ENCODE peak calls at places on chromosomes 3 and 15, in seven cellular contexts. A, H, Y, K, G, D and L are unnamed samples.

GRCh38 chr3:98900265-98901031 is 1.0 kb downstream of the DCBLD2 start:
- DNase-seq in K (no peak), H (no peak), Y (no peak), G (no peak), A (peak; percentile 13), D (no peak), L (no peak)

GRCh38 chr3:32106929-32107362 is 526 bp downstream of the GPD1L start:
- DNase-seq in G (no peak), H (no peak), A (peak; percentile 24), Y (peak; percentile 70), D (peak; percentile 34), K (peak; percentile 91), L (no peak)

GRCh38 chr3:14524311-14524711 is 15.8 kb downstream of the GRIP2 start:
- DNase-seq in D (no peak), K (no peak), A (no peak), G (no peak), Y (peak; percentile 8), H (no peak), L (no peak)

GRCh38 chr3:141152801-141153678 is 78.6 kb upstream of the PXYLP1 start:
- DNase-seq in Y (peak; percentile 24), A (peak; percentile 51), K (no peak), D (no peak), H (no peak), G (peak; percentile 97), L (no peak)

GRCh38 chr3:114686624-114687023 is 392.8 kb downstream of the TIGIT start:
- DNase-seq in K (no peak), D (no peak), A (no peak), G (no peak), H (no peak), Y (no peak), L (no peak)

GRCh38 chr15:85690546-85691226 is 104.0 kb downstream of the KLHL25 start:
- DNase-seq in H (peak; percentile 79), A (no peak), G (no peak), D (peak; percentile 55), Y (no peak), K (no peak), L (no peak)

GRCh38 chr3:57006949-57007419 is 53.5 kb upstream of the SPATA12 start:
- DNase-seq in D (peak; percentile 44), K (no peak), G (peak; percentile 90), A (no peak), H (no peak), Y (peak; percentile 59), L (no peak)

GRCh38 chr3:11648735-11649134 is 5.0 kb upstream of the VGLL4 start:
- DNase-seq in G (no peak), H (no peak), K (no peak), Y (no peak), D (no peak), A (no peak), L (no peak)

GRCh38 chr15:69573815-69574472 is 121.3 kb downstream of the RPLP1 start:
- DNase-seq in A (no peak), G (no peak), Y (no peak), H (no peak), K (no peak), D (no peak), L (no peak)

GRCh38 chr15:69565066-69565465 is 112.4 kb downstream of the RPLP1 start:
- DNase-seq in A (no peak), H (no peak), K (no peak), D (no peak), G (no peak), Y (no peak), L (no peak)

GRCh38 chr15:69574506-69574905 is 121.9 kb downstream of the RPLP1 start:
- DNase-seq in A (no peak), D (no peak), G (no peak), H (no peak), K (no peak), Y (no peak), L (no peak)

GRCh38 chr15:69570997-69571396 is 118.4 kb downstream of the RPLP1 start:
- DNase-seq in K (no peak), H (no peak), G (no peak), Y (no peak), A (no peak), D (no peak), L (no peak)

DNA sequence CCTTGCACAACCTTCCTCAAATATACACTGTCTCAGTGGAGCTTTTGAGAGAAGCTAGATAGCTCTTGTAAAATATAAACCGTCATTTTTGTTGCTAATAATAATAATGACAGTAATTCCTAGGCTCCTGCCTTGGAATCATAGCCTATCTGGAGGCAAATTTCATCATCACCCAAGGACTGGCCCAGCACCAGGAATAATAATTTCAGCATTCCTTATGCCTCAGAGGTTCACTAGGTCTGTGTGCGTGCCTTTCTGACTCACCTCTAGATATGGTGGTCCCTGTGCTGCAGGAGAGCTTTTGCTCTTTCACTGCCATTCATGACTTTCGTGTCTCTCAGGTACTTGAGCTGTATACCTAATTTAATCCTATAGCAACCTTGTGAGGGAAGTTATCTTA is 116.0 kb downstream of the RPLP1 start:
- DNase-seq in H (no peak), G (peak; percentile 47), Y (no peak), D (no peak), A (no peak), K (no peak), L (no peak)
- H3K27ac ChIP-seq in H (no peak overlapping the region), G (no peak overlapping the region), Y (no peak overlapping the region), D (no peak overlapping the region), A (no peak overlapping the region), K (no peak overlapping the region), L (no peak overlapping the region)

GRCh38 chr3:15754047-15754446 is 43.7 kb downstream of the ANKRD28 start:
- DNase-seq in A (no peak), K (no peak), G (no peak), D (no peak), H (no peak), Y (no peak), L (no peak)

GRCh38 chr3:15755181-15755580 is 42.6 kb downstream of the ANKRD28 start:
- DNase-seq in G (no peak), D (no peak), K (no peak), Y (no peak), A (no peak), H (no peak), L (no peak)

GRCh38 chr3:15750879-15751278 is 46.9 kb downstream of the ANKRD28 start:
- DNase-seq in K (no peak), D (no peak), Y (no peak), H (no peak), G (no peak), A (no peak), L (no peak)

GRCh38 chr3:15753056-15753710 is 44.6 kb downstream of the ANKRD28 start:
- DNase-seq in G (no peak), H (no peak), Y (peak; percentile 22), K (peak; percentile 29), A (peak; percentile 43), D (no peak), L (no peak)

DNA sequence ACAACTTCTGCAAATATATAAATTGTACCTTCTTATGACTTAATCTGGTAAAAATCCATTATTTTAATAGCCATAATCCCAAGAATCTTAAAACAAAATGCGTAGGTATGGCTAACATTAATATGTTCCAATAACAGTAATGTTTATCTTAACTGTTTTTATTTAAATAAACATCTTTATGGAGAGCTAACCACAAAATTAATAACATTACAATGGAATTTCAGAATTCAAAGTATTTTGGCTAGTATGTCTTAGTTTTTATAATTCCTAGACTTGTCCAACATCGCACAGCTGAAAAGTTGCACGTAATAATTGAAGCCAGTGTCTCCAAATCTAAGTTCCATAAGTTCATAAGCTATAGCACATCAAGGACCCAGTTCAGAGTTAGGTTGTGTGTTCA is 47.6 kb downstream of the ANKRD28 start:
- DNase-seq in D (no peak), Y (no peak), H (no peak), K (no peak), G (no peak), A (no peak), L (no peak)
- H3K27ac ChIP-seq in D (no peak overlapping the region), Y (no peak overlapping the region), H (no peak overlapping the region), K (no peak overlapping the region), G (no peak overlapping the region), A (no peak overlapping the region), L (no peak overlapping the region)

DNA sequence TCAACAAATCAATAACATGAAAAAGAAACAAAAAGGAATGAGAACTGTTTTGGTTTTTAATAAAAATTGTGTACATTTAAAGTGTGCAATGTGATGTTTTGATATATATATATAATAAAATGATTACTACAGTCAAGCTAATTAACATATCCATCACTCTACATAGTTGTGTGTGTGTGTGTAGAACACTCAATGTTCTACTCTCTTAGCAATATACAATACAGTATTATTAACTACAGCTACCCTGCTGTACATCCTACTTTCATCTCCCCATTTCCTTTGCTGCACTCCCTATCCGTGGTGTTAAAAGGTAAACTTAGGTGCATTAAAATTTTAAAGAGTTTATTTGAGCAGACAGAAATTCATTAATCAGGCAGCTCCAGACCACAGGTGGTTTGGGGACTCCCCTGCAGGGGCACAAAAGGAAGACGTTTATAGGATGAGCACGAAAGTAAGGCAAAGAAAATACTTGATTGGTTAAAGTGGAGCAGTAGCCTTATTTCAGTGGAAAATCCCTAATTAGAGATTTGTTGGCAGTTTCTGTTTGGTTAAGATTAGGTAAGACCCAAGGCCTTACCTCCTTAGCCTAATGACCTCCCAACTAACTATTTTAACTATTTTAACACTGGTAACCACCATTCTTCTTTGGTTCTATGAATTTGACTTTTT is 61.8 kb upstream of the SNRK start:
- DNase-seq in G (no peak), H (no peak), Y (no peak), D (no peak), K (no peak), A (no peak), L (no peak)
- H3K27ac ChIP-seq in G (no peak overlapping the region), H (no peak overlapping the region), Y (no peak overlapping the region), D (no peak overlapping the region), K (no peak overlapping the region), A (no peak overlapping the region), L (no peak overlapping the region)

DNA sequence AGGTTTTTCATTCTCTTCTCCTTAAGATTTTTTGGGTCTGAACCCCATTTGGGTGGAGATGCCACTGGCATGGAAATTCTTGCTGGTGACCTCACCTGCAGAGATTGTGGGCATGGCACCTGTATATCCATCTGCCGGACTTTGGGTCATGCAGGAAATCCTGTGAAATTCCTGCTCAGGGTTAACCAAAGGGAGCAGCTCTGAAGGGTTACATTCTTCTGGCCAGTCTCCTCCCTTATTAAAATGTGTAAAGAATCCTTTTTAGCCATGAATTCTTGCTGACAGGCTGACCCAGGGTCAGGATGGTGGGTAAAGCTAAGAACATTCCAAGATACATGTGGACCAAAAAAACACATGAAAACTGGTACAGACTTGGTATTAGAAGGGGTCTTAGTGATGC is 27.4 kb downstream of the ARHGEF26 start:
- DNase-seq in A (no peak), Y (no peak), H (no peak), D (no peak), G (no peak), K (no peak), L (no peak)
- H3K27ac ChIP-seq in A (no peak overlapping the region), Y (no peak overlapping the region), H (no peak overlapping the region), D (no peak overlapping the region), G (no peak overlapping the region), K (no peak overlapping the region), L (no peak overlapping the region)

GRCh38 chr3:37863552-37863865 is 1.8 kb downstream of the CTDSPL start:
- DNase-seq in A (no peak), G (no peak), H (no peak), D (no peak), K (no peak), Y (no peak), L (peak; percentile 57)
- H3K27ac ChIP-seq in A (no peak overlapping the region), G (no peak overlapping the region), H (no peak overlapping the region), D (no peak overlapping the region), K (peak overlapping the region; percentile 28), Y (peak overlapping the region; percentile 81), L (peak overlapping the region; percentile 60)